ENCODE peak calls at places on chromosomes 13 and 19, in five cellular contexts. Y is HCT116, A is HepG2, L is mammary epithelial cell, T is fibroblast of lung. U is an unnamed sample.

GRCh38 chr13:97124237-97124636 is 97.9 kb upstream of the MBNL2 start:
- DNase-seq in L (no peak), A (no peak), Y (no peak), T (no peak), U (no peak)

GRCh38 chr19:56107626-56108351 is 13.3 kb downstream of the ZNF787 start:
- DNase-seq in L (no peak), T (no peak), Y (no peak), A (no peak), U (no peak)

GRCh38 chr19:50244695-50245094 is 41.3 kb downstream of the MYH14 start:
- DNase-seq in A (no peak), L (no peak), Y (no peak), T (no peak), U (no peak)

GRCh38 chr19:2983351-2984195 is 6.2 kb downstream of the TLE6 start:
- DNase-seq in T (peak; percentile 78), L (peak; percentile 76), A (no peak), Y (no peak), U (no peak)

GRCh38 chr13:110329798-110330461 is 22.8 kb downstream of the COL4A2 start:
- DNase-seq in A (no peak), Y (no peak), T (peak; percentile 92), L (no peak), U (no peak)

GRCh38 chr19:29263305-29264080 is 50.5 kb upstream of the UQCRFS1 start:
- DNase-seq in A (peak; percentile 11), L (peak; percentile 4), T (no peak), Y (no peak), U (peak; percentile 57)

GRCh38 chr13:60562081-60562764 is 165.2 kb downstream of the TDRD3 start:
- DNase-seq in T (peak; percentile 33), A (no peak), Y (no peak), L (peak; percentile 23), U (no peak)

GRCh38 chr13:51549050-51549449 is 35.2 kb upstream of the WDFY2 start:
- DNase-seq in Y (no peak), A (peak; percentile 33), L (no peak), T (no peak), U (no peak)

GRCh38 chr19:50325310-50326100 is 3.7 kb downstream of the KCNC3 start:
- DNase-seq in L (peak; percentile 33), T (peak; percentile 20), A (peak; percentile 84), Y (peak; percentile 73), U (peak; percentile 83)

GRCh38 chr19:18282788-18283141 is 1.3 kb upstream of the JUND start:
- DNase-seq in A (peak; percentile 62), T (no peak), Y (no peak), L (no peak), U (peak; percentile 26)

GRCh38 chr13:46341112-46341711 is 45.8 kb downstream of the RUBCNL start:
- DNase-seq in A (no peak), Y (no peak), L (peak; percentile 79), T (peak; percentile 74), U (no peak)

GRCh38 chr13:45316996-45317395 is 24.0 kb downstream of the TPT1 start:
- DNase-seq in L (no peak), A (no peak), T (no peak), Y (no peak), U (no peak)

GRCh38 chr19:19234220-19234816 is 22.6 kb downstream of the NCAN start:
- DNase-seq in A (no peak), T (no peak), L (no peak), Y (no peak), U (no peak)

GRCh38 chr19:16013851-16014840 is 62.1 kb upstream of the TPM4 start:
- DNase-seq in L (no peak), Y (no peak), A (no peak), T (no peak), U (no peak)

GRCh38 chr13:110366733-110367132 is 59.6 kb downstream of the COL4A2 start:
- DNase-seq in Y (no peak), A (no peak), L (no peak), T (no peak), U (no peak)

GRCh38 chr13:114096031-114096485 is 36.4 kb downstream of the RASA3 start:
- DNase-seq in Y (no peak), L (no peak), T (no peak), A (no peak), U (no peak)

GRCh38 chr13:22569830-22570229 is 610.9 kb upstream of the SGCG start:
- DNase-seq in T (no peak), Y (no peak), A (no peak), L (no peak), U (no peak)

GRCh38 chr13:37429976-37430375 is 168.6 kb downstream of the POSTN start:
- DNase-seq in L (peak; percentile 39), Y (no peak), T (peak; percentile 84), A (no peak), U (no peak)

GRCh38 chr13:78160793-78161192 is 242.2 kb upstream of the EDNRB start:
- DNase-seq in A (no peak), T (peak; percentile 84), L (peak; percentile 24), Y (no peak), U (no peak)

GRCh38 chr19:17243854-17244617 is 1.7 kb downstream of the NR2F6 start:
- DNase-seq in Y (no peak), T (no peak), L (peak; percentile 31), A (peak; percentile 51), U (no peak)

GRCh38 chr13:112966776-112967175 is 2.2 kb upstream of the MCF2L start:
- DNase-seq in Y (no peak), L (no peak), A (no peak), T (no peak), U (no peak)

GRCh38 chr19:49997709-49998108 is 27.5 kb downstream of the VRK3 start:
- DNase-seq in T (peak; percentile 11), A (peak; percentile 56), L (peak; percentile 16), Y (peak; percentile 49), U (peak; percentile 37)

GRCh38 chr19:14639536-14640277 is 34.9 kb downstream of the ADGRE3 start:
- DNase-seq in L (no peak), Y (no peak), T (no peak), A (no peak), U (no peak)

GRCh38 chr13:113442354-113442984 is 10.8 kb downstream of the ADPRHL1 start:
- DNase-seq in L (no peak), A (no peak), T (no peak), Y (no peak), U (no peak)

GRCh38 chr19:43636121-43636683 is 3.4 kb downstream of the CADM4 start:
- DNase-seq in Y (no peak), T (peak; percentile 47), L (no peak), A (peak; percentile 24), U (no peak)

GRCh38 chr13:38872693-38873092 is 117.9 kb downstream of the STOML3 start:
- DNase-seq in Y (peak; percentile 42), L (peak; percentile 28), A (peak; percentile 35), T (peak; percentile 36), U (peak; percentile 18)

GRCh38 chr13:30752201-30752797 is 17.0 kb downstream of the ALOX5AP start:
- DNase-seq in Y (no peak), L (no peak), T (peak; percentile 81), A (no peak), U (no peak)

GRCh38 chr19:16661480-16662034 is 618 bp downstream of the TMEM38A start:
- DNase-seq in L (no peak), Y (no peak), A (no peak), T (no peak), U (no peak)

GRCh38 chr13:46127336-46128023 is 22.6 kb upstream of the CPB2 start:
- DNase-seq in L (no peak), A (no peak), T (no peak), Y (no peak), U (no peak)

GRCh38 chr13:99085139-99085845 is 107.4 kb upstream of the DOCK9 start:
- DNase-seq in L (no peak), Y (no peak), T (no peak), A (no peak), U (no peak)

GRCh38 chr13:76677047-76677446 is 209.2 kb downstream of the KCTD12 start:
- DNase-seq in T (peak; percentile 64), L (no peak), A (no peak), Y (no peak), U (no peak)

GRCh38 chr19:29086646-29087045 is 126.3 kb downstream of the UQCRFS1 start:
- DNase-seq in T (no peak), Y (no peak), A (no peak), L (no peak), U (no peak)

GRCh38 chr19:38538386-38538785 is 79.4 kb downstream of the MAP4K1 start:
- DNase-seq in A (no peak), L (no peak), Y (no peak), T (peak; percentile 17), U (no peak)

GRCh38 chr19:17519967-17520366 is 8.5 kb downstream of the PGLS start:
- DNase-seq in T (peak; percentile 40), L (no peak), A (no peak), Y (no peak), U (no peak)

GRCh38 chr13:35252536-35253205 is 223.8 kb downstream of the MAB21L1 start:
- DNase-seq in Y (no peak), T (no peak), L (peak; percentile 5), A (no peak), U (peak; percentile 52)

GRCh38 chr19:45474191-45474940 is 6.6 kb downstream of the FOSB start:
- DNase-seq in A (no peak), L (no peak), T (no peak), Y (no peak), U (no peak)

GRCh38 chr19:45473366-45474190 is 5.8 kb downstream of the FOSB start:
- DNase-seq in L (no peak), T (no peak), A (no peak), Y (no peak), U (no peak)

GRCh38 chr19:45471116-45471865 is 3.5 kb downstream of the FOSB start:
- DNase-seq in Y (no peak), L (no peak), A (no peak), T (no peak), U (no peak)

GRCh38 chr19:45471866-45472556 is 4.2 kb downstream of the FOSB start:
- DNase-seq in T (no peak), Y (no peak), A (no peak), L (no peak), U (no peak)

GRCh38 chr19:45472557-45473365 is 5.0 kb downstream of the FOSB start:
- DNase-seq in A (no peak), Y (no peak), L (no peak), T (no peak), U (no peak)
- H3K4me2 ChIP-seq in A (no peak overlapping the region), Y (no peak overlapping the region), L (no peak overlapping the region), T (peak overlapping the region; percentile 68), U (no peak overlapping the region)

DNA sequence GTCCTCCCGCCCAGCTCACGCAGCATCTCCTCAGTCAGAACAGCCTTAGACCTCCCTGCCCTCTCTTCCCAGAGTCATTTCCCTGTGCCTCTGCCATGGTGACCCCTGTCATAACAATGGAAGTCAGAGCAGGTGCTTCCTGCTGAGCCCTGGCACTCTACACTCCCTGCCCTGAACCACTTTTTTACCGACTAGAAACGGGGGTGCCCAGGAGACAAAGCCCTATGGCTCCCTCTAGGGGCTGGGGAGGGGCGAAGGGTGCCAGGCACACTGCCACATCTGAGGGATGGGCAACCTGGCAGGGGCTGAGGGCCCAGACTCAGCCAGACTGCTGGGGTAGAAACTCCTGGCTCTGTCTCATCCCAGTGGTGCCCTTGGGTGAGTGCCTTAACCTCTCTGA is 16.4 kb downstream of the ZNF574 start:
- DNase-seq in L (peak; percentile 41), Y (no peak), A (no peak), T (no peak), U (peak; percentile 66)
- TF ChIP-seq CTCF in L (peak; percentile 57), Y (peak; percentile 86), A (peak; percentile 73), T (peak; percentile 41), U (peak; percentile 82)

GRCh38 chr13:26914148-26914547 is 153.6 kb upstream of the GPR12 start:
- DNase-seq in T (no peak), Y (no peak), L (no peak), A (no peak), U (no peak)
- H3K4me2 ChIP-seq in T (no peak overlapping the region), Y (no peak overlapping the region), L (no peak overlapping the region), A (no peak overlapping the region), U (no peak overlapping the region)

GRCh38 chr13:49436890-49437289 is 7.0 kb downstream of the CAB39L start:
- DNase-seq in A (no peak), T (peak; percentile 43), L (peak; percentile 29), Y (no peak), U (no peak)
- TF ChIP-seq CTCF in A (no peak), T (no peak), L (no peak), Y (no peak), U (no peak)